ENCODE peak calls at places on chromosomes 3 and 15, in four cellular contexts. Q is OCI-LY7, E is neural crest cell, H is AG09309. D is an unnamed sample.

GRCh38 chr15:76866716-76867321 is 38.3 kb downstream of the SCAPER start:
- DNase-seq in E (peak), H (peak), Q (peak), D (no peak)

GRCh38 chr15:66249623-66250174 is 3.9 kb downstream of the MEGF11 start:
- DNase-seq in E (no peak), H (no peak), Q (no peak), D (no peak)

GRCh38 chr15:45331977-45332376 is 46.4 kb downstream of the GATM start:
- DNase-seq in H (no peak), Q (no peak), E (no peak), D (no peak)

GRCh38 chr15:50764331-50765201 is 940 bp downstream of the SPPL2A start:
- DNase-seq in E (no peak), H (no peak), Q (peak), D (no peak)

GRCh38 chr3:186844908-186845307 is 2.4 kb downstream of the ADIPOQ start:
- DNase-seq in E (no peak), H (no peak), Q (no peak), D (no peak)

GRCh38 chr3:54817628-54818027 is 110.2 kb downstream of the LRTM1 start:
- DNase-seq in Q (no peak), E (no peak), H (peak), D (no peak)

GRCh38 chr3:31321620-31322019 is 211.1 kb upstream of the STT3B start:
- DNase-seq in H (no peak), Q (no peak), E (no peak), D (no peak)

GRCh38 chr3:30440880-30441279 is 165.5 kb upstream of the TGFBR2 start:
- DNase-seq in E (no peak), H (no peak), Q (no peak), D (no peak)

GRCh38 chr3:186461141-186461540 is 83.0 kb downstream of the CRYGS start:
- DNase-seq in H (peak), E (no peak), Q (no peak), D (no peak)

GRCh38 chr15:73539726-73540125 is 93.5 kb downstream of the NPTN start:
- DNase-seq in H (no peak), Q (no peak), E (no peak), D (no peak)

GRCh38 chr15:80838012-80838411 is 58.8 kb downstream of the CEMIP start:
- DNase-seq in E (no peak), Q (no peak), H (no peak), D (no peak)

GRCh38 chr3:122021811-122022401 is at the start of gene ILDR1:
- DNase-seq in E (no peak), H (no peak), Q (peak), D (no peak)

GRCh38 chr3:127288921-127289645 is 1.2 kb upstream of the PRR20G start:
- DNase-seq in H (no peak), E (no peak), Q (peak), D (no peak)

GRCh38 chr3:42369304-42369703 is 41.1 kb downstream of the LYZL4 start:
- DNase-seq in E (no peak), Q (no peak), H (no peak), D (no peak)

GRCh38 chr3:58059349-58060321 is 51.4 kb downstream of the FLNB start:
- DNase-seq in H (peak), E (no peak), Q (no peak), D (no peak)

GRCh38 chr3:98901032-98901464 is 447 bp downstream of the DCBLD2 start:
- DNase-seq in E (peak), H (no peak), Q (peak), D (peak)

GRCh38 chr3:138351916-138352555 is 3.7 kb downstream of the MRAS start:
- DNase-seq in H (no peak), E (no peak), Q (no peak), D (no peak)

GRCh38 chr15:55661431-55661830 is 73.3 kb upstream of the PYGO1 start:
- DNase-seq in E (no peak), Q (no peak), H (no peak), D (no peak)

GRCh38 chr3:143081844-143082778 is 37.5 kb upstream of the CHST2 start:
- DNase-seq in E (no peak), Q (peak), H (no peak), D (no peak)

GRCh38 chr3:143083781-143084180 is 35.8 kb upstream of the CHST2 start:
- DNase-seq in E (no peak), H (no peak), Q (no peak), D (no peak)

GRCh38 chr3:143081365-143081764 is 38.2 kb upstream of the CHST2 start:
- DNase-seq in H (no peak), E (no peak), Q (no peak), D (no peak)

GRCh38 chr3:143088835-143089234 is 30.7 kb upstream of the CHST2 start:
- DNase-seq in H (no peak), E (no peak), Q (no peak), D (no peak)

DNA sequence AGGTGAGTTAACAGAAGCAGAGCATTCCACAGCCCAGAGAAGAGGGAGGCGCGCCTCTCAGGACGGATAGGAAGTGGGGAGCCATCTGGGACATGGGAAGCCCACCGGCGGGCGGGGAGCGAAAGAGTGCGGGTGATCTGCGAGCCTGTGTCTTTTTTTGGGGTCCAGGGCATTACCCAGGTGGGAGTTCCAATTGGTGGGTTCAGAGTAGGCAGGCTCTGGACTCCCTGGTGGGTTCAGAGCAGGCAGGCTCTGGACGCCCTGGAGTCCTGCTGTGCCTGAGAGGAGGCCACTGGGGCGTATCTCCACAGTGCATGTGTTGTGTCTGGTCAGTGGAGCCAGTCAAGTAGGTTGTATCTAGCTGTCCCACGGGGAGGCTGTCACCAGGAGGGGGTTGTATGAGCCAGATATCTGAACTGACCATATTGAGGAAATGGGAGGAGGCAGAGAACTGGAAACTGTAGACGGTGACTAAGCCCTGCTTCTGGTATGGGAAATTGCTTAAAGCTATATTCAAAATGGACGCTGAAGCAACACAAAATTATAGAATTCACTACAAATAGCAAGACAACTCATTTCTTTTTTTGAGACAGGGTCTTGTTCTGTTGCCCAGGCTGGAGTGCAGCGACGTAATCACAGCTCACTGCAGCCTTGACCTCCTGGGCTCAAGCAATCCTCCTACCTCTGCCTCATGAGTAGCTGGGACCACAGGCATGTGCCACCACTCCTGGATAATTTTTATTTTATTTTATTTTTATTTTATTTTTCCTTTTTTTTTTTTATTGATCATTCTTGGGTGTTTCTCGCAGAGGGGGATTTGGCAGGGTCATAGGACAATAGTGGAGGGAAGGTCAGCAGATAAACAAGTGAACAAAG is 34.5 kb upstream of the CHST2 start:
- DNase-seq in Q (no peak), E (no peak), H (no peak), D (peak)
- TF ChIP-seq CTCF in Q (no peak), E (no peak), H (peak), D (no peak)

DNA sequence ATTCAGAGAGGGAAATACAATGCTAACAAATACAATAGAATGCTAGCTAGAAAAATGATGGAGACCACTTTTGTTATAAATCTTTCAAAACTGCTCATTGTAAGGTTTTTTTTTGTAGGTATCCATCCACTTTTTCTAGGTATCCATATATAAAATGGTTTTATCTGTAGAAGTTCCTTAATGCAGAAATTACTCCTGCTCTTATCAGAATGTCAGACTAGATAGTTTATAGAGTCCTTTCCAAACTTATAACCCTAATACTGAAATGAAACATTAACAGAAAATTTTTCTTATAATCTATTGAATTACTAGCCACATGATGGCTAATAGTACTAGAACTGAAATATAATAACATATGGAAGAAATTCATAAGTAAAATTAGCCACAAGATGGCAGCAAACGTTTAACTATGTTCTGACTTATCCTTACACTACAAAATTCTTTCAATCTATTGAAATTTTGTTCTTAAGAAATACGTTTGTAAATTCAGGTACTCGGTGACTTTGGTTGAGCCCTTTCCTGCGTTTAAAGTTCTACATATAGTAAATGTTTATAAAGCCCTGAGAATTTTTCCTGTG is 58.5 kb downstream of the ECT2 start:
- DNase-seq in Q (peak), H (peak), E (no peak), D (no peak)
- TF ChIP-seq CTCF in Q (peak), H (no peak), E (peak), D (peak)

GRCh38 chr15:69377137-69377536 is 37.0 kb upstream of the KIF23 start:
- DNase-seq in Q (no peak), E (no peak), H (no peak), D (no peak)

GRCh38 chr15:69380726-69381105 is 33.4 kb upstream of the KIF23 start:
- DNase-seq in Q (no peak), H (no peak), E (no peak), D (no peak)

GRCh38 chr15:69384626-69385025 is 29.5 kb upstream of the KIF23 start:
- DNase-seq in H (no peak), Q (no peak), E (no peak), D (no peak)

GRCh38 chr15:69375151-69375790 is 38.9 kb upstream of the KIF23 start:
- DNase-seq in H (no peak), Q (no peak), E (no peak), D (no peak)

GRCh38 chr15:69380100-69380725 is 33.9 kb upstream of the KIF23 start:
- DNase-seq in Q (no peak), H (no peak), E (no peak), D (no peak)
- TF ChIP-seq CTCF in Q (peak), H (peak), E (peak), D (no peak)

GRCh38 chr3:97778152-97778551 is 13.6 kb downstream of the ARL6 start:
- DNase-seq in H (no peak), E (no peak), Q (no peak), D (no peak)
- TF ChIP-seq CTCF in H (no peak), E (no peak), Q (no peak), D (no peak)

GRCh38 chr15:91289324-91289723 is 189.3 kb downstream of the SV2B start:
- DNase-seq in Q (peak), H (no peak), E (no peak), D (no peak)
- TF ChIP-seq CTCF in Q (peak), H (no peak), E (no peak), D (no peak)

GRCh38 chr3:1251282-1252060 is 158.6 kb downstream of the CNTN6 start:
- DNase-seq in E (no peak), Q (no peak), H (no peak), D (no peak)
- TF ChIP-seq CTCF in E (peak), Q (peak), H (no peak), D (peak)

DNA sequence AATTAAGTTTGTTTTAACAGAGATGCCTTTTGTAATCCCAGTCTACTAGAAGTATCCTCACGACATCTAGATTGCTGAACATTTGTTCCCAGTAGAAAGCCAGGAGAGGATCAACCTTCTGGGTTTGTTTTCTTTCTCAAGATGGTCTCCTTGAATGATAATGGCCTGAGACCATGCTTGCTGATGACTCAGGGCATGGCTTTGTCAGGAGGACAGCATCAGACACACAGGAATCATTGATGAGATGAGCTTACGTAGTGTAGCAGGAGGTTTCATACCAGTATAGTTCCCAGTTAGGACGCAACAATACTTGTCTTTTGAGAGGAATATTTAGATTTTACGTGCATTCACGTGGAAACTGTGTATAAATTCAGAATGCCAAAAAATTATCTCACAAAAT is 38.6 kb downstream of the ATP1B3 start:
- DNase-seq in E (no peak), H (no peak), Q (no peak), D (no peak)
- TF ChIP-seq CTCF in E (no peak), H (no peak), Q (no peak), D (no peak)

DNA sequence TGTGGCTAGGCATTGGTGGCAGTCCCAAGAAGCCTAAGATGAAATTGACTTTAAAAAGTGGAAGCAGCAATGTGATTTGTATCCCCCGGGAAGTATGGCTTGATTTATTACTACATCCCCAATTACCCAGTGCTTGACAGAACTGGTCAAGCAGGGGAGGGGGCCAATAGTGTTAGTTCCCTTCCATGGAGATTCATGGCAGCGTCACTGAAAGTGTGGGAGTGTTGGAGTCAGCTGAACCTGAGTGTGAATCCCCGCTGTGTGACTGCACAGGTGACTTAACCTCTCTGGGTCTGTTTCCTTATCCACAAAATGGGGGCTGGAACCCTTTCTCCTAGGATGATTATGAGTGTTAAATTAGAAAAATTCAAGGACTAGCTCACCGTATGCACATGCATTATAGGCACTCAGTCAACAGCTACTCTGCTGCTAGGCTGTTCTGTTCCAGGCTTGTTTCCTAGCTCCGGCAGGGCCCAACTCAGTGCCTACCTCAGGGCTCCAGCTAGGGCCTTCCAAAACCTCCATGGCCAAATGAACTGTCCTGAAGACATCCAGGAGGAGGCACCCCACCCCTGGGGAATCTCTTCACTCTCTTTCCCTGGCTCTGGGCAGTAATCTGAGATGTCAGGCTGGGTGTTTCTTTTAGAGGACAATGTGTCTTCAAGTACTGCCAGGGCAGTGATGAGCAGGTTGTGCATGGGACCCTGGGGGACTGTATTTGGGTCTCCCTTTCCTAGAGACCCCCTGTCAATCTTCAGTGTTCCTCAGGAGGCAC is 38.5 kb upstream of the TPM1 start:
- DNase-seq in H (no peak), Q (no peak), E (no peak), D (no peak)
- TF ChIP-seq CTCF in H (peak), Q (no peak), E (no peak), D (no peak)

GRCh38 chr3:15812183-15812582 is 14.4 kb upstream of the ANKRD28 start:
- DNase-seq in Q (peak), E (no peak), H (no peak), D (no peak)
- TF ChIP-seq CTCF in Q (peak), E (peak), H (peak), D (peak)

GRCh38 chr15:60932051-60932915 is 296.8 kb downstream of the RORA start:
- DNase-seq in H (peak), E (no peak), Q (no peak), D (no peak)
- TF ChIP-seq CTCF in H (peak), E (no peak), Q (no peak), D (no peak)

D was measured in glutamatergic neuron.